ENCODE peak calls at places on chromosome 10, in five cellular contexts. L is testis; D is CD4-positive, alpha-beta T cell; N is HCT116; H is cardiac muscle cell. Z is an unnamed sample.

GRCh38 chr10:32459072-32459703 is 13.2 kb downstream of the CCDC7 start:
- DNase-seq in N (no peak), D (peak), L (no peak), H (no peak), Z (no peak)

GRCh38 chr10:450463-450862 is 239.0 kb downstream of the DIP2C start:
- DNase-seq in H (no peak), L (no peak), N (no peak), D (no peak), Z (no peak)

GRCh38 chr10:49171326-49172140 is 16.7 kb downstream of the TMEM273 start:
- DNase-seq in N (no peak), H (no peak), D (no peak), L (no peak), Z (no peak)

GRCh38 chr10:100607439-100607838 is 71.7 kb downstream of the HIF1AN start:
- DNase-seq in L (no peak), D (no peak), H (no peak), N (no peak), Z (peak)

GRCh38 chr10:58531084-58531695 is 18.5 kb downstream of the BICC1 start:
- DNase-seq in H (peak), D (no peak), L (peak), N (peak), Z (peak)

GRCh38 chr10:59700709-59701108 is 8.9 kb downstream of the SLC16A9 start:
- DNase-seq in D (no peak), L (no peak), H (no peak), N (no peak), Z (no peak)

GRCh38 chr10:89476676-89477075 is 58.7 kb downstream of the SLC16A12 start:
- DNase-seq in N (no peak), L (no peak), D (no peak), H (peak), Z (no peak)

GRCh38 chr10:75191821-75192568 is 18.6 kb upstream of the VDAC2 start:
- DNase-seq in L (peak), D (no peak), N (no peak), H (peak), Z (no peak)

GRCh38 chr10:29353887-29354561 is 65.2 kb downstream of the LYZL1 start:
- DNase-seq in L (no peak), H (no peak), N (no peak), D (no peak), Z (no peak)

GRCh38 chr10:12513003-12513365 is 163.6 kb downstream of the CAMK1D start:
- DNase-seq in L (no peak), N (no peak), D (no peak), H (no peak), Z (no peak)

GRCh38 chr10:19302117-19302516 is 253.5 kb downstream of the MALRD1 start:
- DNase-seq in H (peak), D (no peak), N (no peak), L (no peak), Z (no peak)

GRCh38 chr10:130378556-130379400 is 242.6 kb downstream of the GLRX3 start:
- DNase-seq in H (no peak), N (no peak), L (no peak), D (no peak), Z (no peak)

DNA sequence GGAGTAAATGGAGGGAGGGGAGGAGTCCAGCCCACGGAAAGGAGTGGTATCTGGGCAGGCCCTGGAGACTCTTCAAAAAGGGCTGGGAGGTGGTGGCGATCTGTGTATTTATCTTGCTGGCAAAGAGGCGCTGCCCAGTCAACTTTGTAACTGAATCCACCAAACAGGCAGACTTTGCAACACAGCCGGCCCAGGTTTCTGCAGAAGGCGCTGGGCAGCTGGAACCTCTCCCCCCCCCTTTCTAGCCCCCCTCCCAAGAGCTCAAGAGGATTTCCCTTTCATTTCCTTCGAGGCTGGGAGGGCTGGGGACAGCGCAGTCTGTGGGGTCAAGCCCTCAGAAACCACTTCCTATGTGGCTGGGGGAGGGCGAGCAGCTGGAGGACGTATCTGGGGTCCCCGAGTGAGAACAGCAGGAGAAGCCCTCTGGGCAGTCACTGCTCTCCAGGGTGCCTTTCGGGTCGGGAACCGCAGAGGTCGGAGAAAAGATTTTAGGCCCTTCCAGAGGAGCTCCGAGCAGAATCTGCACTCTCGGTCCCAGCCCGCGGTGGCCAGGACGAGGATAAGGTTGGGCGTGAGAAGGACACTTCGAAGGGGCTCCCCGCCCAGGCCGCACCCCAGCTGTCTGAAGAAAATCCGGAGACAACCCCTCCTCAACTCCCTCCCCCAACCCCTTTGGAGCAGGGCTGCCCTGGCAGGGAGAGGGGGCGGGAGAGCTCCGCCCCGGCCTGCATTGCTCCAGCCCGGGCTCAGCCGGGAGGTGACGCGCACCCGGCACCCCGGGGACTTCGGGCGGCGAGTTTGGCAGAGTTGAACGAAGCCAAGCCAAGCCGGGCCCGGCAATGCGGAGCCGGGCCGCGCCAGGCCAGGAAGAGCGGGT is 943 bp downstream of the ZCCHC24 start:
- DNase-seq in N (no peak), D (peak), H (peak), L (peak), Z (peak)
- H3K27ac ChIP-seq in N (peak), D (no peak), H (peak), L (peak), Z (peak)

GRCh38 chr10:102503264-102504178 is at the start of gene SUFU:
- DNase-seq in L (peak), H (peak), N (peak), D (peak), Z (peak)

GRCh38 chr10:102502337-102503151 is at the start of gene ACTR1A:
- DNase-seq in D (peak), N (peak), H (peak), L (peak), Z (peak)

GRCh38 chr10:102505462-102506115 is 1.8 kb downstream of the SUFU start:
- DNase-seq in H (no peak), L (no peak), N (no peak), D (no peak), Z (no peak)

GRCh38 chr10:102504179-102504975 is 605 bp downstream of the SUFU start:
- DNase-seq in N (no peak), L (peak), H (peak), D (peak), Z (peak)

GRCh38 chr10:102504976-102505300 is 1.2 kb downstream of the SUFU start:
- DNase-seq in H (no peak), N (no peak), L (no peak), D (no peak), Z (no peak)
- H3K27ac ChIP-seq in H (peak), N (no peak), L (peak), D (no peak), Z (peak)

DNA sequence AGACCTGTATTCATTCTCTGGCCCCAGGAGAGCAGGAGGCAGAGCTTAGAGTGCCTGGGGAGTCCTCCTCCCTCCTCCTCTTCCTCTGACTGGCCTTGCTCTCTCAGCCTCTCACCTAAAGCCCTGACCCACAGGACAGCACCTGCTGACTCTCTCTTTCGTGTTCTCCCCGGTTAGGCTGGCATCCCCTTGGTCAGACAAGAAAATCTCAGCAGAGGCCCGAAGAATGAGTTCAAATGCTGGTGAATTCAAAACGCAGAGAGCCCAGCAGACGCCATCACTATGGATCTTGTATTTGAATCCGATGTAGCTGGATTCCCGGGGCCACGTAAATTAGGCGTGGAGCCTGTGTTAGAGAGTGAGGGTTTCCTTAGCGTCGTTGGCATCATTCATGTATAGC is 255.3 kb downstream of the KLF6 start:
- DNase-seq in N (no peak), L (no peak), H (no peak), D (no peak), Z (no peak)
- H3K27ac ChIP-seq in N (no peak), L (no peak), H (no peak), D (no peak), Z (no peak)

DNA sequence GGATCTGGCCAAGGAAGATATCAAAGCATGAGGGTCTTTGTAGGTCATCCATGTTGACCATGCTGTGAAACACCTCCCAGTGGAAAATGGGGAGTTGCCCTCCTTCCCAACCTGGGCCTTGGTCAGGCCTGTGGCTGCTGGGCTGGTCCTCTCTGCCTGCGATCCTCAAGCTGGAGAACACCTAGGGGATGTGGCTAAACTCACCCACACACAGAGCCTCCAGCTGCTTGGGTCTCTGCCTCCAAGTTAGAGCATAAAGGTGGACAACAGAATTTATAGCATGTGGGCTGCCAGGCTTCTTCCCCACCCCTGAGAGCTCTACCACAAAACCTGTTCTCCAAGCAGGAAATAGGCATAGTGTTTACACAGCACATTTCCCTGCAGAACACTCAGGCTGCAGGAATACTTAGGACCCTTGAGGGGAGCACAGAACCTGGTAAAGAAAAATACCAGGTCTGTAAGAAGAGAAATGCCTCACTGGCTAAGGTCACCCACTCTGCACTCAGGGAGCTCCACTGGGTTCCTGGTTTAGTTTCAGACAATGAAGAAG is at the start of gene SFTPA2:
- DNase-seq in H (no peak), D (no peak), L (no peak), N (no peak), Z (no peak)
- H3K27ac ChIP-seq in H (no peak), D (no peak), L (no peak), N (no peak), Z (no peak)

DNA sequence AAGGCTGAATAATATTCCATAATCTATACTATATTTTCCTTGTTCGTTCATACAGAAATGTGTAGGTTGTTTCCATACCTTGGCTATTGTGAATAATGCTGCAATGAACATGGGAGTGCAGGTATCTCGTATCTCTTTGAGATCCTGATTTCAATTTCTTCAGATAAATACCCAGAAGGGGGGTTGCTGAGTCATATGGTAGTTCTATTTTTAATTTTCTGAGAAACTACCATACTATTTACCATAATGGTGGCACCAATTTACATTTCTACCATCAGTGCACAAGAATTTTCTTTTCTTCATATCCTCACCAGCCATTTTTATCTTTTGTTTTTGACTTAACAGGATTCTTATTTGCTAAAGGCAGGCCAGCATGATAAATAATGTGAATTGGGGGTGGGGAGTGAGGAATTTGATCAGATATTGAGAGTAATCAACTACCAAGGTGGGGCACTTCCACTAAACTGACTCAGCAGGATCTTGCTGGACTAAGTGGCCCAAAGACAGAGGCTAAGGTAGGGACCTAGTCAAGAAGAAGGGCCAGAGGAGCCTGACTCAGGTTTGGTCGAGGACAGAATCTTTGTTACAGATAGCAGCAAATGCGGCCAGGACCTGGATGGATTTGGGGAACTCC is 21.5 kb upstream of the CCSER2 start:
- DNase-seq in D (no peak), L (no peak), H (no peak), N (no peak), Z (no peak)
- H3K27ac ChIP-seq in D (no peak), L (no peak), H (no peak), N (no peak), Z (no peak)